ENCODE peak calls at places on chromosomes 2 and 18, in nine cellular contexts. K, Z, V, U, L, Y, A, X and T are unnamed samples.

GRCh38 chr2:177429688-177430325 is 37.2 kb downstream of the AGPS start:
- DNase-seq in Y (no peak), Z (peak), A (no peak), V (peak), X (no peak), U (no peak), L (no peak), K (no peak), T (no peak)

GRCh38 chr2:20868377-20868776 is 45.5 kb upstream of the LDAH start:
- DNase-seq in Y (no peak), L (no peak), V (no peak), U (no peak), A (no peak), K (no peak), X (no peak), Z (no peak), T (no peak)

GRCh38 chr2:86621290-86621943 is 2.2 kb downstream of the RNF103 start:
- DNase-seq in Z (no peak), X (no peak), U (no peak), Y (no peak), A (no peak), V (peak), L (no peak), K (no peak), T (no peak)

GRCh38 chr2:48515588-48515987 is 14.4 kb upstream of the STON1 start:
- DNase-seq in U (no peak), Y (no peak), V (no peak), X (peak), Z (no peak), L (no peak), K (no peak), A (no peak), T (no peak)

GRCh38 chr2:142857247-142858154 is 20.0 kb upstream of the KYNU start:
- DNase-seq in A (no peak), K (no peak), L (no peak), X (no peak), U (peak), Z (peak), V (peak), Y (no peak), T (no peak)

GRCh38 chr18:56128153-56128791 is 510.1 kb downstream of the TXNL1 start:
- DNase-seq in K (no peak), U (no peak), Y (no peak), X (no peak), A (no peak), Z (no peak), L (no peak), V (no peak), T (no peak)

GRCh38 chr18:50126466-50126865 is 68.5 kb downstream of the MYO5B start:
- DNase-seq in Y (no peak), V (no peak), A (no peak), X (no peak), U (no peak), L (no peak), Z (peak), K (no peak), T (no peak)

GRCh38 chr2:236143811-236144210 is 24.4 kb downstream of the GBX2 start:
- DNase-seq in K (no peak), A (no peak), L (no peak), U (no peak), X (no peak), Z (no peak), V (no peak), Y (no peak), T (no peak)

GRCh38 chr2:190655113-190655512 is 6.2 kb downstream of the NAB1 start:
- DNase-seq in Y (no peak), X (no peak), U (no peak), Z (peak), L (no peak), K (no peak), V (no peak), A (no peak), T (no peak)

GRCh38 chr2:132902626-132903025 is 232.6 kb upstream of the LYPD1 start:
- DNase-seq in L (no peak), V (no peak), Y (no peak), U (no peak), Z (no peak), X (no peak), A (no peak), K (no peak), T (no peak)

GRCh38 chr2:26805241-26805676 is 19.4 kb downstream of the CENPA start:
- DNase-seq in A (no peak), K (no peak), Y (no peak), V (peak), U (peak), L (no peak), X (no peak), Z (peak), T (no peak)
- TF ChIP-seq CTCF in A (no peak), K (no peak), Y (no peak), V (no peak), U (no peak), L (no peak), X (no peak), Z (no peak), T (no peak)

GRCh38 chr2:106816974-106817373 is 69.0 kb downstream of the ST6GAL2 start:
- DNase-seq in U (no peak), Y (no peak), A (no peak), L (no peak), K (no peak), Z (no peak), V (no peak), X (no peak), T (no peak)
- TF ChIP-seq CTCF in U (no peak), Y (no peak), A (no peak), L (no peak), K (no peak), Z (no peak), V (no peak), X (no peak), T (no peak)

DNA sequence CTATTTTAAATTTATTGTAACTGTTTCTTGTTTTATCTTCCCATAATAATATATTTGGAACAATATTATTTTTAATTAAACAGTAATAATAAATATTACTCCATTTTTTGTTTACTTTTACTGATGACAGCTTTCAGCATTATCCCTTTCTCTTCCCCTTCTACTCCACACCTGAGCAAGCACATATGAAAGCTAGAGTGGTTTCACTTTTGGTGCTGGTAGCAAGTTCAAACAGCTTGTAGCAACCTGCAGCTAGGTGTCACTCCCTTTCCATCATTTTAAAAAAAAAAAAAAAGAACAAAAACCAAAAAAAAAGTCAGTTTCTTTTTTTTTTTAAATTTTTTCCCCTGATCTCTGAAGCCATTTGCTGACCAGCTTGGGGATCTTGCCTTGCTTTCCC is 801.8 kb downstream of the CCDC85A start:
- DNase-seq in Z (no peak), A (no peak), Y (no peak), X (no peak), U (no peak), L (no peak), V (no peak), K (no peak), T (no peak)
- TF ChIP-seq CTCF in Z (no peak), A (no peak), Y (no peak), X (no peak), U (no peak), L (no peak), V (no peak), K (no peak), T (no peak)

GRCh38 chr2:136057802-136058140 is 60.2 kb downstream of the CXCR4 start:
- DNase-seq in L (peak), Y (no peak), V (no peak), U (no peak), X (no peak), K (no peak), Z (no peak), A (no peak), T (no peak)

GRCh38 chr2:136056077-136056688 is 61.8 kb downstream of the CXCR4 start:
- DNase-seq in U (no peak), Z (no peak), A (no peak), K (no peak), X (no peak), Y (no peak), V (no peak), L (no peak), T (no peak)

GRCh38 chr2:136058262-136058661 is 59.7 kb downstream of the CXCR4 start:
- DNase-seq in K (no peak), Z (no peak), L (no peak), U (no peak), A (no peak), X (no peak), Y (no peak), V (no peak), T (no peak)

GRCh38 chr2:136058951-136059530 is 58.9 kb downstream of the CXCR4 start:
- DNase-seq in K (no peak), V (no peak), Y (no peak), Z (no peak), X (no peak), A (no peak), U (no peak), L (peak), T (no peak)

DNA sequence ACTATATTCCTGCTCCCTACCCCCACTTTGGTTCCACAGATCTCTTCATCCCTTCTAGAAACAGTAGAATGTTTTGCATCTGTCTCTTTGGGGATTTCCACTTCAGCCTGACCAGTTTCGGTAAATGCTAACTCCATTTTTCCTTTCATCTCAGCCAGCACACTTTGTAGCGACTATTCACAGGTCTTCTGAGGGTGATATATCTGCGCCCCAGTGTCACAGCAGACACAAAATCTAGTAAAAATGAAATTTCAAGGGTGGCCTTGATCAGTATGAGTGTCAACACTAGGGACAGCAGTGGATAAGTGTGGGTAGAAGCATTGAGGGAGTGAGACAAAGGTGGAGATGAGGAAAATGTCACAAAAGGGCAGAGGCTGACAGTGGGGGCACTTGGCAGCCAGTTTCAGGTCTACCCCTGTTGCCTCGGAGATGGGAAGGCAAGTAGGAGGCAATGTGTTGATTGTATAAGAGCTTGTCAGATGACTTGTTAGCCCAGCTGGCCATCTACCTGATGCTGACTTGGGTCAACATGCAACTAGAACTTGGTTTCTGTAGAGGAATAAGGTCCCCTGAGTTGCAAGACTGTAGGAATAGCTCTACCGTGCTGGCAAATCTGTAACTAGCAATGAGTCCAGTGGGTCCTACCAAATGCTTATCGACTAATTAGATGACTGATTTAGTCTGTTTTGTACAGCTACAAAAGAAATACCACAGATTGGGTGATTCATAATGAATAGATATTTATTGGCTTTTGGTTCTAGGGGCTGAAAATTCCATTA is 60.7 kb downstream of the CXCR4 start:
- DNase-seq in K (no peak), X (no peak), Y (no peak), A (no peak), Z (no peak), V (no peak), U (no peak), L (no peak), T (no peak)
- TF ChIP-seq CTCF in K (no peak), X (no peak), Y (no peak), A (no peak), Z (no peak), V (no peak), U (no peak), L (no peak), T (no peak)

GRCh38 chr2:238771639-238772038 is 76.2 kb upstream of the TWIST2 start:
- DNase-seq in U (no peak), X (no peak), V (no peak), Z (peak), Y (no peak), A (no peak), K (no peak), L (no peak), T (no peak)
- TF ChIP-seq CTCF in U (no peak), X (no peak), V (no peak), Z (no peak), Y (no peak), A (no peak), K (no peak), L (no peak), T (no peak)

DNA sequence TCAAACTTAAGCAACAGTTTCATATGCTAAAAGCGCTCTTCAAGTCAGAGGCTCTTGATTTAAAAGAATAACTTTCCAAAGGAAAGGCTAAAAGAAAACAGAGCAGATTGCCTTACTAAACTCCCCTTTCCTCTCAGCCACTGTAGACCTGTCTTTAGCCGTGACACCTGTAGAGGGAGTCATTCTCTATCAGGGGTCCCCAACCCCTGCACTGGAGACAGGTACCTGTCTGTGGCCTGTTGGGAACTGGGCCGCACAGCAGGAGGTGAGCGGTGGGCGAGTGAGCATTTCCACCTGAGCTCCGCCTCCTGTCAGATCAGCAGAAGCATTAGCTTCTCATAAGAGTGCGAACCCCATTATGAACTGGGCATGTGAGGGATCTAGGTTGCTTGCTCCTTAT is 9.6 kb downstream of the SLC14A1 start:
- DNase-seq in K (no peak), V (no peak), A (no peak), X (no peak), U (no peak), L (no peak), Z (no peak), Y (no peak), T (no peak)
- TF ChIP-seq CTCF in K (no peak), V (no peak), A (no peak), X (no peak), U (no peak), L (no peak), Z (no peak), Y (no peak), T (no peak)

GRCh38 chr2:98412751-98413445 is 31.8 kb upstream of the INPP4A start:
- DNase-seq in A (peak), L (peak), Z (peak), K (peak), X (peak), U (peak), Y (peak), V (peak), T (no peak)
- TF ChIP-seq CTCF in A (peak), L (peak), Z (peak), K (peak), X (peak), U (peak), Y (peak), V (peak), T (peak)

GRCh38 chr2:127065932-127066318 is 41.0 kb downstream of the BIN1 start:
- DNase-seq in L (no peak), V (no peak), U (no peak), X (no peak), K (no peak), Y (no peak), A (no peak), Z (no peak), T (no peak)
- TF ChIP-seq CTCF in L (no peak), V (no peak), U (no peak), X (no peak), K (no peak), Y (no peak), A (no peak), Z (no peak), T (no peak)

GRCh38 chr2:188725981-188726380 is 248.2 kb upstream of the COL3A1 start:
- DNase-seq in V (peak), Y (no peak), A (no peak), Z (peak), X (no peak), K (no peak), L (no peak), U (no peak), T (no peak)
- TF ChIP-seq CTCF in V (no peak), Y (no peak), A (no peak), Z (no peak), X (no peak), K (no peak), L (no peak), U (no peak), T (no peak)